ENCODE peak calls at places on chromosome 15, in six cellular contexts. L is H7, S is sigmoid colon, F is Kasumi-1, A is tibial artery, N is SHP77 treated with DMSO at 0.1 percent for 48 hours. V is an unnamed sample.

GRCh38 chr15:68781766-68782588 is 38.7 kb downstream of the ANP32A start:
- DNase-seq in L (no peak), S (no peak), F (peak), A (peak), N (no peak), V (no peak)

GRCh38 chr15:55552461-55552860 is 35.7 kb downstream of the PYGO1 start:
- DNase-seq in L (no peak), S (no peak), F (no peak), A (no peak), N (no peak), V (no peak)

GRCh38 chr15:49521802-49522201 is 98.8 kb downstream of the FGF7 start:
- DNase-seq in L (no peak), S (no peak), F (peak), A (no peak), N (no peak), V (no peak)

GRCh38 chr15:64740361-64741170 is 34.8 kb downstream of the RBPMS2 start:
- DNase-seq in L (no peak), S (peak), F (peak), A (peak), N (peak), V (no peak)

GRCh38 chr15:57171414-57171813 is 204.9 kb upstream of the CGNL1 start:
- DNase-seq in L (no peak), S (no peak), F (no peak), A (no peak), N (no peak), V (no peak)

GRCh38 chr15:35533130-35534110 is 12.5 kb downstream of the DPH6 start:
- DNase-seq in L (no peak), S (no peak), F (no peak), A (no peak), N (no peak), V (peak)

GRCh38 chr15:52340093-52340492 is 44.5 kb upstream of the MYO5C start:
- DNase-seq in L (no peak), S (no peak), F (no peak), A (no peak), N (no peak), V (no peak)

GRCh38 chr15:62469874-62470688 is 305.0 kb upstream of the C2CD4B start:
- DNase-seq in L (peak), S (peak), F (no peak), A (peak), N (no peak), V (peak)

V was measured in BJ.